ENCODE peak calls at places on chromosomes 4 and X, in four cellular contexts. N is activated CD8-positive, alpha-beta memory T cell treated with anti-CD3 and anti-CD28 coated beads for 48 hours; F is brain microvascular endothelial cell; E is NCI-H1930. Z is an unnamed sample.

GRCh38 chr4:56976878-56977320 is 507 bp downstream of the NOA1 start:
- DNase-seq in F (no peak), N (no peak), E (peak; percentile 2), Z (peak; percentile 58)

GRCh38 chr4:28073860-28074555 is 1213.4 kb downstream of the STIM2 start:
- DNase-seq in N (no peak), F (no peak), E (no peak), Z (no peak)

GRCh38 chr4:60562353-60562752 is 637.8 kb upstream of the ADGRL3 start:
- DNase-seq in F (no peak), E (peak; percentile 73), N (no peak), Z (no peak)

GRCh38 chr4:38985363-38986065 is 46.7 kb downstream of the TMEM156 start:
- DNase-seq in F (no peak), N (no peak), E (no peak), Z (no peak)

GRCh38 chrX:136711147-136711546 is 63.2 kb downstream of the CD40LG start:
- DNase-seq in E (no peak), F (peak; percentile 20), N (no peak), Z (no peak)

GRCh38 chrX:141832247-141832646 is 5.9 kb upstream of the MAGEC3 start:
- DNase-seq in N (no peak), F (no peak), E (no peak), Z (no peak)

GRCh38 chr4:186702940-186703339 is 20.7 kb downstream of the FAT1 start:
- DNase-seq in F (no peak), N (no peak), E (no peak), Z (no peak)

GRCh38 chr4:80138556-80139538 is 58.5 kb upstream of the PRDM8 start:
- DNase-seq in E (no peak), N (no peak), F (peak; percentile 45), Z (no peak)

GRCh38 chr4:85669204-85669603 is 194.3 kb downstream of the ARHGAP24 start:
- DNase-seq in F (no peak), E (no peak), N (no peak), Z (no peak)

GRCh38 chr4:169948271-169948670 is 77.9 kb downstream of the MFAP3L start:
- DNase-seq in N (no peak), E (no peak), F (no peak), Z (no peak)

GRCh38 chr4:22389240-22389871 is 126.5 kb downstream of the ADGRA3 start:
- DNase-seq in F (peak; percentile 77), N (no peak), E (peak; percentile 0), Z (peak; percentile 48)

Z was measured in LoVo.